ENCODE peak calls at places on chromosomes 1 and 21, in eight cellular contexts. P is glutamatergic neuron; E is NCI-H1105 treated with DMSO at 0.1 percent for 48 hours; A is endodermal cell; W is NCI-H2081; H is non-pigmented ciliary epithelial cell; D is cardiac muscle cell; F is stimulated activated CD4-positive, alpha-beta T cell treated with anti-CD3 and anti-CD28 coated beads, Interleukin-2, amount 100 ng/mL, for 24 hours. N is an unnamed sample.

GRCh38 chr1:46411601-46412341 is 17.7 kb downstream of the FAAH start:
- DNase-seq in F (peak), W (no peak), P (no peak), D (no peak), A (peak), H (no peak), E (no peak), N (no peak)

GRCh38 chr1:74396942-74397341 is 115.5 kb downstream of the LRRC53 start:
- DNase-seq in P (no peak), F (no peak), E (no peak), D (peak), A (no peak), W (no peak), H (no peak), N (no peak)

GRCh38 chr1:245153645-245154428 is 948 bp upstream of the KIF26B start:
- DNase-seq in H (no peak), D (peak), P (peak), F (peak), E (peak), A (peak), W (peak), N (peak)

GRCh38 chr1:178052650-178053461 is 41.0 kb upstream of the RASAL2 start:
- DNase-seq in F (no peak), W (peak), A (no peak), P (no peak), D (no peak), H (no peak), E (no peak), N (no peak)

GRCh38 chr1:19750101-19750881 is 49.4 kb downstream of the TMCO4 start:
- DNase-seq in H (no peak), W (no peak), F (no peak), P (no peak), A (no peak), E (no peak), D (no peak), N (no peak)

GRCh38 chr1:229254910-229255541 is 15.9 kb upstream of the RAB4A start:
- DNase-seq in F (no peak), E (peak), H (no peak), D (no peak), W (peak), A (peak), P (no peak), N (peak)

GRCh38 chr1:71695820-71696219 is 586.5 kb downstream of the NEGR1 start:
- DNase-seq in P (no peak), A (no peak), H (no peak), F (no peak), E (no peak), D (no peak), W (no peak), N (no peak)

GRCh38 chr1:17472814-17473213 is 33.3 kb upstream of the RCC2 start:
- DNase-seq in E (no peak), F (no peak), A (no peak), P (no peak), W (no peak), H (no peak), D (no peak), N (no peak)

GRCh38 chr21:33682992-33683627 is 40.8 kb downstream of the ITSN1 start:
- DNase-seq in D (peak), P (no peak), F (no peak), E (no peak), W (no peak), A (no peak), H (peak), N (no peak)

GRCh38 chr1:107255469-107255868 is 114.6 kb downstream of the NTNG1 start:
- DNase-seq in F (no peak), P (no peak), E (no peak), H (no peak), D (no peak), W (no peak), A (no peak), N (no peak)

GRCh38 chr1:76572229-76572628 is 295.1 kb upstream of the ST6GALNAC5 start:
- DNase-seq in D (no peak), W (no peak), P (no peak), A (no peak), H (no peak), F (no peak), E (no peak), N (no peak)

GRCh38 chr1:183178490-183178889 is 7.6 kb upstream of the LAMC2 start:
- DNase-seq in A (no peak), D (no peak), E (no peak), P (no peak), F (no peak), H (no peak), W (no peak), N (no peak)

GRCh38 chr1:229883504-229884200 is 183.4 kb upstream of the GALNT2 start:
- DNase-seq in H (no peak), E (no peak), W (no peak), P (no peak), A (peak), F (no peak), D (no peak), N (no peak)